ENCODE peak calls at places on chromosomes 7 and 10, in ten cellular contexts. One of them, this sample, is unnamed.

GRCh38 chr10:133091316-133091715 is 3.6 kb downstream of the ADGRA1 start:
- DNase-seq in activated CD8-positive, alpha-beta memory T cell treated with anti-CD3 and anti-CD28 coated beads for 48 hours: no peak
- DNase-seq in AG09319: no peak
- DNase-seq in NCI-H2029: no peak
- DNase-seq in T-cell: no peak
- DNase-seq in GM06990: no peak
- DNase-seq in IMR-90: no peak
- DNase-seq in B cell: no peak
- DNase-seq in ureter: no peak
- DNase-seq in A549: no peak
- DNase-seq in this sample: no peak

GRCh38 chr10:48501226-48501625 is 103.6 kb downstream of the ARHGAP22 start:
- DNase-seq in activated CD8-positive, alpha-beta memory T cell treated with anti-CD3 and anti-CD28 coated beads for 48 hours: no peak
- DNase-seq in AG09319: no peak
- DNase-seq in NCI-H2029: no peak
- DNase-seq in T-cell: no peak
- DNase-seq in GM06990: no peak
- DNase-seq in IMR-90: no peak
- DNase-seq in B cell: no peak
- DNase-seq in ureter: no peak
- DNase-seq in A549: no peak
- DNase-seq in this sample: no peak

GRCh38 chr7:117901089-117901797 is 28.0 kb upstream of the CTTNBP2 start:
- DNase-seq in activated CD8-positive, alpha-beta memory T cell treated with anti-CD3 and anti-CD28 coated beads for 48 hours: no peak
- DNase-seq in AG09319: no peak
- DNase-seq in NCI-H2029: peak; percentile 48
- DNase-seq in T-cell: no peak
- DNase-seq in GM06990: no peak
- DNase-seq in IMR-90: no peak
- DNase-seq in B cell: no peak
- DNase-seq in ureter: no peak
- DNase-seq in A549: no peak
- DNase-seq in this sample: no peak

GRCh38 chr7:98249106-98249505 is 2.9 kb downstream of the TECPR1 start:
- DNase-seq in activated CD8-positive, alpha-beta memory T cell treated with anti-CD3 and anti-CD28 coated beads for 48 hours: no peak
- DNase-seq in AG09319: no peak
- DNase-seq in NCI-H2029: no peak
- DNase-seq in T-cell: no peak
- DNase-seq in GM06990: no peak
- DNase-seq in IMR-90: no peak
- DNase-seq in B cell: peak; percentile 24
- DNase-seq in ureter: no peak
- DNase-seq in A549: no peak
- DNase-seq in this sample: no peak

GRCh38 chr7:80127412-80128150 is 7.0 kb upstream of the GNAI1 start:
- DNase-seq in activated CD8-positive, alpha-beta memory T cell treated with anti-CD3 and anti-CD28 coated beads for 48 hours: no peak
- DNase-seq in AG09319: no peak
- DNase-seq in NCI-H2029: peak; percentile 44
- DNase-seq in T-cell: no peak
- DNase-seq in GM06990: no peak
- DNase-seq in IMR-90: no peak
- DNase-seq in B cell: no peak
- DNase-seq in ureter: no peak
- DNase-seq in A549: no peak
- DNase-seq in this sample: no peak

GRCh38 chr7:97471491-97471890 is 260.4 kb upstream of the TAC1 start:
- DNase-seq in activated CD8-positive, alpha-beta memory T cell treated with anti-CD3 and anti-CD28 coated beads for 48 hours: no peak
- DNase-seq in AG09319: no peak
- DNase-seq in NCI-H2029: no peak
- DNase-seq in T-cell: no peak
- DNase-seq in GM06990: no peak
- DNase-seq in IMR-90: no peak
- DNase-seq in B cell: no peak
- DNase-seq in ureter: no peak
- DNase-seq in A549: no peak
- DNase-seq in this sample: no peak

GRCh38 chr10:77756319-77757232 is 119.0 kb upstream of the KCNMA1 start:
- DNase-seq in activated CD8-positive, alpha-beta memory T cell treated with anti-CD3 and anti-CD28 coated beads for 48 hours: no peak
- DNase-seq in AG09319: no peak
- DNase-seq in NCI-H2029: peak; percentile 3
- DNase-seq in T-cell: no peak
- DNase-seq in GM06990: no peak
- DNase-seq in IMR-90: peak; percentile 74
- DNase-seq in B cell: no peak
- DNase-seq in ureter: no peak
- DNase-seq in A549: peak; percentile 68
- DNase-seq in this sample: no peak

GRCh38 chr10:88974446-88975376 is 15.9 kb upstream of the FAS start:
- DNase-seq in activated CD8-positive, alpha-beta memory T cell treated with anti-CD3 and anti-CD28 coated beads for 48 hours: no peak
- DNase-seq in AG09319: no peak
- DNase-seq in NCI-H2029: no peak
- DNase-seq in T-cell: no peak
- DNase-seq in GM06990: no peak
- DNase-seq in IMR-90: peak; percentile 44
- DNase-seq in B cell: no peak
- DNase-seq in ureter: no peak
- DNase-seq in A549: peak; percentile 13
- DNase-seq in this sample: no peak

GRCh38 chr7:23184709-23185354 is 3.0 kb downstream of the NUP42 start:
- DNase-seq in activated CD8-positive, alpha-beta memory T cell treated with anti-CD3 and anti-CD28 coated beads for 48 hours: no peak
- DNase-seq in AG09319: peak; percentile 29
- DNase-seq in NCI-H2029: peak; percentile 2
- DNase-seq in T-cell: no peak
- DNase-seq in GM06990: no peak
- DNase-seq in IMR-90: peak; percentile 51
- DNase-seq in B cell: no peak
- DNase-seq in ureter: no peak
- DNase-seq in A549: peak; percentile 61
- DNase-seq in this sample: no peak

GRCh38 chr10:12382956-12383531 is 33.7 kb downstream of the CAMK1D start:
- DNase-seq in activated CD8-positive, alpha-beta memory T cell treated with anti-CD3 and anti-CD28 coated beads for 48 hours: no peak
- DNase-seq in AG09319: no peak
- DNase-seq in NCI-H2029: no peak
- DNase-seq in T-cell: no peak
- DNase-seq in GM06990: no peak
- DNase-seq in IMR-90: no peak
- DNase-seq in B cell: no peak
- DNase-seq in ureter: no peak
- DNase-seq in A549: no peak
- DNase-seq in this sample: no peak

GRCh38 chr7:65979583-65980477 is 2.2 kb downstream of the GUSB start:
- DNase-seq in activated CD8-positive, alpha-beta memory T cell treated with anti-CD3 and anti-CD28 coated beads for 48 hours: no peak
- DNase-seq in AG09319: no peak
- DNase-seq in NCI-H2029: no peak
- DNase-seq in T-cell: no peak
- DNase-seq in GM06990: no peak
- DNase-seq in IMR-90: no peak
- DNase-seq in B cell: no peak
- DNase-seq in ureter: no peak
- DNase-seq in A549: no peak
- DNase-seq in this sample: no peak

GRCh38 chr7:76369011-76369410 is 10.2 kb upstream of the YWHAG start:
- DNase-seq in activated CD8-positive, alpha-beta memory T cell treated with anti-CD3 and anti-CD28 coated beads for 48 hours: no peak
- DNase-seq in AG09319: no peak
- DNase-seq in NCI-H2029: no peak
- DNase-seq in T-cell: no peak
- DNase-seq in GM06990: no peak
- DNase-seq in IMR-90: no peak
- DNase-seq in B cell: no peak
- DNase-seq in ureter: no peak
- DNase-seq in A549: peak; percentile 33
- DNase-seq in this sample: no peak

GRCh38 chr10:29328988-29329387 is 40.1 kb downstream of the LYZL1 start:
- DNase-seq in activated CD8-positive, alpha-beta memory T cell treated with anti-CD3 and anti-CD28 coated beads for 48 hours: no peak
- DNase-seq in AG09319: no peak
- DNase-seq in NCI-H2029: no peak
- DNase-seq in T-cell: no peak
- DNase-seq in GM06990: no peak
- DNase-seq in IMR-90: peak; percentile 64
- DNase-seq in B cell: no peak
- DNase-seq in ureter: peak; percentile 55
- DNase-seq in A549: no peak
- DNase-seq in this sample: no peak

GRCh38 chr10:42988517-42989395 is 88.1 kb upstream of the RET start:
- DNase-seq in activated CD8-positive, alpha-beta memory T cell treated with anti-CD3 and anti-CD28 coated beads for 48 hours: no peak
- DNase-seq in AG09319: no peak
- DNase-seq in NCI-H2029: no peak
- DNase-seq in T-cell: no peak
- DNase-seq in GM06990: no peak
- DNase-seq in IMR-90: no peak
- DNase-seq in B cell: peak; percentile 18
- DNase-seq in ureter: peak; percentile 38
- DNase-seq in A549: no peak
- DNase-seq in this sample: no peak

GRCh38 chr10:4307784-4308364 is 518.1 kb upstream of the AKR1E2 start:
- DNase-seq in activated CD8-positive, alpha-beta memory T cell treated with anti-CD3 and anti-CD28 coated beads for 48 hours: no peak
- DNase-seq in AG09319: no peak
- DNase-seq in NCI-H2029: no peak
- DNase-seq in T-cell: no peak
- DNase-seq in GM06990: no peak
- DNase-seq in IMR-90: no peak
- DNase-seq in B cell: no peak
- DNase-seq in ureter: no peak
- DNase-seq in A549: no peak
- DNase-seq in this sample: no peak